ENCODE peak calls at places on chromosomes 13 and 19, in six cellular contexts. One of them, this sample, is unnamed.

GRCh38 chr19:18501351-18501750 is 20.5 kb downstream of the ELL start:
- DNase-seq in non-pigmented ciliary epithelial cell: no peak
- DNase-seq in Daoy: no peak
- DNase-seq in T-helper 2 cell treated with Interferon-gamma antibody and Interleukin-4, amounts not matched to agents 5 μg/mL and 100 μg/mL, for 36 hours: no peak
- DNase-seq in activated T-helper 1 cell treated with Interleukin-2 at 50 U/mL for 16 hours: no peak
- DNase-seq in SHP77: no peak
- DNase-seq in this sample: no peak

GRCh38 chr13:76971215-76971614 is 20.7 kb upstream of the CLN5 start:
- DNase-seq in Daoy: no peak
- DNase-seq in non-pigmented ciliary epithelial cell: no peak
- DNase-seq in T-helper 2 cell treated with Interferon-gamma antibody and Interleukin-4, amounts not matched to agents 5 μg/mL and 100 μg/mL, for 36 hours: no peak
- DNase-seq in SHP77: no peak
- DNase-seq in activated T-helper 1 cell treated with Interleukin-2 at 50 U/mL for 16 hours: no peak
- DNase-seq in this sample: no peak

GRCh38 chr13:97002581-97002980 is 8.3 kb upstream of the OXGR1 start:
- DNase-seq in Daoy: no peak
- DNase-seq in activated T-helper 1 cell treated with Interleukin-2 at 50 U/mL for 16 hours: no peak
- DNase-seq in SHP77: no peak
- DNase-seq in T-helper 2 cell treated with Interferon-gamma antibody and Interleukin-4, amounts not matched to agents 5 μg/mL and 100 μg/mL, for 36 hours: no peak
- DNase-seq in non-pigmented ciliary epithelial cell: peak
- DNase-seq in this sample: peak

GRCh38 chr13:29140277-29140676 is 320.1 kb downstream of the MTUS2 start:
- DNase-seq in Daoy: peak
- DNase-seq in SHP77: no peak
- DNase-seq in activated T-helper 1 cell treated with Interleukin-2 at 50 U/mL for 16 hours: no peak
- DNase-seq in T-helper 2 cell treated with Interferon-gamma antibody and Interleukin-4, amounts not matched to agents 5 μg/mL and 100 μg/mL, for 36 hours: no peak
- DNase-seq in non-pigmented ciliary epithelial cell: no peak
- DNase-seq in this sample: no peak

GRCh38 chr19:17234911-17235617 is 9.0 kb downstream of the OCEL1 start:
- DNase-seq in T-helper 2 cell treated with Interferon-gamma antibody and Interleukin-4, amounts not matched to agents 5 μg/mL and 100 μg/mL, for 36 hours: peak
- DNase-seq in activated T-helper 1 cell treated with Interleukin-2 at 50 U/mL for 16 hours: peak
- DNase-seq in non-pigmented ciliary epithelial cell: no peak
- DNase-seq in SHP77: peak
- DNase-seq in Daoy: peak
- DNase-seq in this sample: peak

GRCh38 chr13:47418206-47418920 is 521.5 kb upstream of the HTR2A start:
- DNase-seq in Daoy: no peak
- DNase-seq in activated T-helper 1 cell treated with Interleukin-2 at 50 U/mL for 16 hours: no peak
- DNase-seq in T-helper 2 cell treated with Interferon-gamma antibody and Interleukin-4, amounts not matched to agents 5 μg/mL and 100 μg/mL, for 36 hours: no peak
- DNase-seq in SHP77: no peak
- DNase-seq in non-pigmented ciliary epithelial cell: no peak
- DNase-seq in this sample: no peak

GRCh38 chr19:39733841-39734240 is 4.0 kb downstream of the CLC start:
- DNase-seq in non-pigmented ciliary epithelial cell: no peak
- DNase-seq in T-helper 2 cell treated with Interferon-gamma antibody and Interleukin-4, amounts not matched to agents 5 μg/mL and 100 μg/mL, for 36 hours: no peak
- DNase-seq in activated T-helper 1 cell treated with Interleukin-2 at 50 U/mL for 16 hours: no peak
- DNase-seq in Daoy: no peak
- DNase-seq in SHP77: no peak
- DNase-seq in this sample: no peak

GRCh38 chr13:79806821-79807220 is 325.9 kb downstream of the NDFIP2 start:
- DNase-seq in activated T-helper 1 cell treated with Interleukin-2 at 50 U/mL for 16 hours: no peak
- DNase-seq in Daoy: no peak
- DNase-seq in T-helper 2 cell treated with Interferon-gamma antibody and Interleukin-4, amounts not matched to agents 5 μg/mL and 100 μg/mL, for 36 hours: no peak
- DNase-seq in SHP77: no peak
- DNase-seq in non-pigmented ciliary epithelial cell: no peak
- DNase-seq in this sample: peak

GRCh38 chr19:12834418-12834943 is at the start of gene RTBDN:
- DNase-seq in SHP77: peak
- DNase-seq in activated T-helper 1 cell treated with Interleukin-2 at 50 U/mL for 16 hours: no peak
- DNase-seq in Daoy: peak
- DNase-seq in T-helper 2 cell treated with Interferon-gamma antibody and Interleukin-4, amounts not matched to agents 5 μg/mL and 100 μg/mL, for 36 hours: no peak
- DNase-seq in non-pigmented ciliary epithelial cell: no peak
- DNase-seq in this sample: no peak